ENCODE peak calls at places on chromosomes 4 and X, in eight cellular contexts. Q is NCI-H2107; F is fibroblast of the conjunctiva; G is dorsolateral prefrontal cortex; M is iPS DF 19.7; W is fibroblast of the aortic adventitia; Z is stimulated activated naive CD8-positive, alpha-beta T cell treated with anti-CD3 and anti-CD28 coated beads, Interleukin-15, amount 100 ng/mL, for 72 hours; S is nephron progenitor cell. J is an unnamed sample.

GRCh38 chr4:102172341-102172740 is 172.9 kb downstream of the SLC39A8 start:
- DNase-seq in Q (no peak), F (no peak), G (no peak), M (no peak), W (no peak), Z (no peak), S (no peak), J (no peak)

GRCh38 chr4:34157546-34157945 is 2086.8 kb downstream of the ARAP2 start:
- DNase-seq in Q (no peak), F (no peak), G (no peak), M (no peak), W (no peak), Z (no peak), S (no peak), J (peak; percentile 67)

GRCh38 chr4:139754913-139755312 is 89.3 kb downstream of the MGST2 start:
- DNase-seq in Q (peak; percentile 9), F (no peak), G (peak; percentile 62), M (no peak), W (no peak), Z (no peak), S (no peak), J (no peak)

GRCh38 chr4:111400736-111401135 is 744.5 kb upstream of the FAM241A start:
- DNase-seq in Q (no peak), F (peak; percentile 51), G (peak; percentile 5), M (no peak), W (peak; percentile 79), Z (no peak), S (no peak), J (peak; percentile 41)

GRCh38 chr4:100504086-100504874 is 13.5 kb downstream of the EMCN start:
- DNase-seq in Q (no peak), F (no peak), G (no peak), M (no peak), W (no peak), Z (no peak), S (no peak), J (peak; percentile 32)

GRCh38 chr4:138677651-138678202 is 337.9 kb upstream of the NOCT start:
- DNase-seq in Q (no peak), F (no peak), G (no peak), M (no peak), W (peak; percentile 18), Z (no peak), S (no peak), J (no peak)

GRCh38 chr4:80611366-80611765 is 275.8 kb downstream of the CFAP299 start:
- DNase-seq in Q (peak; percentile 46), F (no peak), G (no peak), M (no peak), W (no peak), Z (no peak), S (no peak), J (no peak)

GRCh38 chr4:183356173-183356825 is 34.1 kb upstream of the CLDN24 start:
- DNase-seq in Q (no peak), F (no peak), G (no peak), M (no peak), W (no peak), Z (no peak), S (no peak), J (no peak)

GRCh38 chr4:11889099-11889498 is 460.4 kb upstream of the HS3ST1 start:
- DNase-seq in Q (no peak), F (no peak), G (no peak), M (no peak), W (no peak), Z (no peak), S (no peak), J (no peak)

GRCh38 chr4:98744372-98745150 is 86.2 kb upstream of the TSPAN5 start:
- DNase-seq in Q (no peak), F (no peak), G (no peak), M (no peak), W (no peak), Z (no peak), S (no peak), J (no peak)

GRCh38 chrX:110442631-110443030 is 84.0 kb downstream of the RTL9 start:
- DNase-seq in Q (no peak), F (no peak), G (no peak), M (peak; percentile 56), W (peak; percentile 14), Z (peak; percentile 7), S (peak; percentile 36), J (peak; percentile 46)

GRCh38 chrX:37330642-37331041 is 18.5 kb upstream of the PRRG1 start:
- DNase-seq in Q (no peak), F (no peak), G (no peak), M (no peak), W (no peak), Z (no peak), S (no peak), J (no peak)

GRCh38 chr4:8506373-8507250 is 66.0 kb downstream of the TRMT44 start:
- DNase-seq in Q (no peak), F (peak; percentile 20), G (no peak), M (no peak), W (peak; percentile 84), Z (no peak), S (no peak), J (peak; percentile 55)

GRCh38 chrX:76862509-76862908 is 435.0 kb downstream of the MAGEE1 start:
- DNase-seq in Q (no peak), F (no peak), G (no peak), M (no peak), W (no peak), Z (no peak), S (no peak), J (no peak)

GRCh38 chr4:145001635-145002034 is 96.4 kb downstream of the ANAPC10 start:
- DNase-seq in Q (no peak), F (no peak), G (no peak), M (no peak), W (no peak), Z (no peak), S (no peak), J (no peak)

GRCh38 chrX:26309262-26309661 is 93.3 kb downstream of the MAGEB5 start:
- DNase-seq in Q (no peak), F (no peak), G (no peak), M (no peak), W (no peak), Z (no peak), S (no peak), J (no peak)

GRCh38 chr4:1485280-1485679 is 79.0 kb upstream of the NKX1-1 start:
- DNase-seq in Q (no peak), F (no peak), G (no peak), M (no peak), W (no peak), Z (no peak), S (no peak), J (no peak)

GRCh38 chr4:149371021-149371420 is 444.6 kb downstream of the IQCM start:
- DNase-seq in Q (no peak), F (peak; percentile 61), G (no peak), M (peak; percentile 45), W (peak; percentile 78), Z (no peak), S (no peak), J (peak; percentile 60)

GRCh38 chrX:113195949-113196348 is 355.3 kb upstream of the AMOT start:
- DNase-seq in Q (no peak), F (no peak), G (no peak), M (no peak), W (no peak), Z (no peak), S (no peak), J (no peak)

GRCh38 chr4:176186067-176186466 is 9.3 kb downstream of the SPATA4 start:
- DNase-seq in Q (no peak), F (no peak), G (no peak), M (peak; percentile 25), W (no peak), Z (no peak), S (no peak), J (no peak)

GRCh38 chrX:42824541-42824940 is 46.6 kb upstream of the PPP1R2C start:
- DNase-seq in Q (no peak), F (no peak), G (no peak), M (no peak), W (no peak), Z (no peak), S (no peak), J (no peak)

GRCh38 chr4:169314906-169315305 is 44.1 kb upstream of the SH3RF1 start:
- DNase-seq in Q (peak; percentile 37), F (peak; percentile 16), G (no peak), M (no peak), W (peak; percentile 58), Z (no peak), S (no peak), J (peak; percentile 81)

GRCh38 chrX:37468111-37468739 is 103.2 kb upstream of the LANCL3 start:
- DNase-seq in Q (no peak), F (no peak), G (no peak), M (no peak), W (no peak), Z (no peak), S (no peak), J (no peak)